ENCODE peak calls at places on chromosomes 12 and 14, in six cellular contexts. One of them, this sample, is unnamed.
A peak's percentile ranks its signal among the peaks of the same experiment; 100 is the strongest.

GRCh38 chr12:115964626-115965025 is 312.9 kb downstream of the MED13L start:
- DNase-seq in AG20443: no peak
- DNase-seq in AG04450: no peak
- DNase-seq in GM12878: no peak
- DNase-seq in HT1080: no peak
- DNase-seq in epithelial cell of prostate: no peak
- DNase-seq in this sample: no peak

GRCh38 chr14:67729072-67729561 is 27.4 kb downstream of the RDH12 start:
- DNase-seq in HT1080: no peak
- DNase-seq in AG04450: no peak
- DNase-seq in GM12878: no peak
- DNase-seq in epithelial cell of prostate: no peak
- DNase-seq in AG20443: no peak
- DNase-seq in this sample: peak; percentile 41

GRCh38 chr12:46832084-46832704 is 6.4 kb upstream of the SLC38A4 start:
- DNase-seq in GM12878: no peak
- DNase-seq in HT1080: no peak
- DNase-seq in epithelial cell of prostate: no peak
- DNase-seq in AG20443: no peak
- DNase-seq in AG04450: no peak
- DNase-seq in this sample: no peak

GRCh38 chr12:57604454-57605307 is at the start of gene DTX3:
- DNase-seq in AG20443: peak; percentile 69
- DNase-seq in epithelial cell of prostate: no peak
- DNase-seq in HT1080: no peak
- DNase-seq in AG04450: no peak
- DNase-seq in GM12878: no peak
- DNase-seq in this sample: no peak

GRCh38 chr14:69378274-69378673 is 19.8 kb downstream of the ERH start:
- DNase-seq in epithelial cell of prostate: no peak
- DNase-seq in AG20443: no peak
- DNase-seq in AG04450: no peak
- DNase-seq in GM12878: no peak
- DNase-seq in HT1080: no peak
- DNase-seq in this sample: no peak

GRCh38 chr12:15629108-15629507 is 160.1 kb downstream of the EPS8 start:
- DNase-seq in HT1080: peak; percentile 97
- DNase-seq in AG20443: peak; percentile 70
- DNase-seq in AG04450: peak; percentile 81
- DNase-seq in GM12878: peak; percentile 46
- DNase-seq in epithelial cell of prostate: peak; percentile 12
- DNase-seq in this sample: peak; percentile 67

GRCh38 chr14:54804720-54805060 is 97.9 kb downstream of the GCH1 start:
- DNase-seq in AG20443: no peak
- DNase-seq in epithelial cell of prostate: peak; percentile 10
- DNase-seq in GM12878: no peak
- DNase-seq in HT1080: no peak
- DNase-seq in AG04450: no peak
- DNase-seq in this sample: peak; percentile 71

GRCh38 chr14:49206832-49207231 is 379.3 kb downstream of the RPS29 start:
- DNase-seq in AG20443: no peak
- DNase-seq in GM12878: no peak
- DNase-seq in epithelial cell of prostate: no peak
- DNase-seq in HT1080: no peak
- DNase-seq in AG04450: no peak
- DNase-seq in this sample: no peak

GRCh38 chr12:104677441-104678089 is 220.8 kb downstream of the CHST11 start:
- DNase-seq in HT1080: no peak
- DNase-seq in epithelial cell of prostate: peak; percentile 29
- DNase-seq in AG04450: no peak
- DNase-seq in AG20443: no peak
- DNase-seq in GM12878: no peak
- DNase-seq in this sample: no peak

GRCh38 chr12:55728185-55728931 is 451 bp downstream of the CD63 start:
- DNase-seq in AG04450: no peak
- DNase-seq in GM12878: no peak
- DNase-seq in epithelial cell of prostate: no peak
- DNase-seq in AG20443: peak; percentile 66
- DNase-seq in HT1080: peak; percentile 55
- DNase-seq in this sample: no peak

GRCh38 chr12:53004582-53004981 is 1.7 kb upstream of the EIF4B start:
- DNase-seq in GM12878: no peak
- DNase-seq in epithelial cell of prostate: no peak
- DNase-seq in AG20443: no peak
- DNase-seq in AG04450: no peak
- DNase-seq in HT1080: no peak
- DNase-seq in this sample: peak; percentile 13

GRCh38 chr12:103848132-103848531 is 7.1 kb upstream of the NT5DC3 start:
- DNase-seq in AG20443: no peak
- DNase-seq in AG04450: no peak
- DNase-seq in HT1080: no peak
- DNase-seq in epithelial cell of prostate: no peak
- DNase-seq in GM12878: no peak
- DNase-seq in this sample: no peak

GRCh38 chr12:128810182-128811127 is 13.3 kb downstream of the SLC15A4 start:
- DNase-seq in AG04450: no peak
- DNase-seq in epithelial cell of prostate: no peak
- DNase-seq in AG20443: peak; percentile 69
- DNase-seq in HT1080: no peak
- DNase-seq in GM12878: peak; percentile 92
- DNase-seq in this sample: no peak

GRCh38 chr12:9634177-9634803 is 26.6 kb upstream of the KLRB1 start:
- DNase-seq in HT1080: peak; percentile 16
- DNase-seq in AG04450: no peak
- DNase-seq in AG20443: peak; percentile 35
- DNase-seq in epithelial cell of prostate: no peak
- DNase-seq in GM12878: no peak
- DNase-seq in this sample: no peak

GRCh38 chr12:132289356-132290202 is 39.8 kb downstream of the GALNT9 start:
- DNase-seq in HT1080: no peak
- DNase-seq in AG20443: no peak
- DNase-seq in epithelial cell of prostate: no peak
- DNase-seq in AG04450: no peak
- DNase-seq in GM12878: no peak
- DNase-seq in this sample: no peak

GRCh38 chr12:29563636-29564035 is 66.2 kb upstream of the OVCH1 start:
- DNase-seq in AG04450: no peak
- DNase-seq in AG20443: no peak
- DNase-seq in GM12878: no peak
- DNase-seq in epithelial cell of prostate: no peak
- DNase-seq in HT1080: no peak
- DNase-seq in this sample: no peak

GRCh38 chr14:91221270-91221669 is 23.2 kb downstream of the GPR68 start:
- DNase-seq in epithelial cell of prostate: no peak
- DNase-seq in HT1080: no peak
- DNase-seq in GM12878: no peak
- DNase-seq in AG04450: no peak
- DNase-seq in AG20443: no peak
- DNase-seq in this sample: no peak

GRCh38 chr12:104720346-104721064 is 237.6 kb downstream of the SLC41A2 start:
- DNase-seq in AG20443: peak; percentile 55
- DNase-seq in HT1080: no peak
- DNase-seq in epithelial cell of prostate: no peak
- DNase-seq in AG04450: peak; percentile 13
- DNase-seq in GM12878: no peak
- DNase-seq in this sample: no peak

GRCh38 chr14:20454359-20454644 is 310 bp downstream of the OSGEP start:
- DNase-seq in AG20443: no peak
- DNase-seq in GM12878: no peak
- DNase-seq in HT1080: no peak
- DNase-seq in epithelial cell of prostate: peak; percentile 66
- DNase-seq in AG04450: no peak
- DNase-seq in this sample: no peak

GRCh38 chr12:67531051-67531450 is 117.5 kb upstream of the DYRK2 start:
- DNase-seq in AG20443: peak; percentile 24
- DNase-seq in GM12878: no peak
- DNase-seq in HT1080: no peak
- DNase-seq in AG04450: no peak
- DNase-seq in epithelial cell of prostate: no peak
- DNase-seq in this sample: no peak

GRCh38 chr12:116642683-116643082 is 83.5 kb downstream of the MAP1LC3B2 start:
- DNase-seq in AG04450: no peak
- DNase-seq in HT1080: no peak
- DNase-seq in epithelial cell of prostate: no peak
- DNase-seq in GM12878: no peak
- DNase-seq in AG20443: no peak
- DNase-seq in this sample: no peak

GRCh38 chr14:101320386-101320785 is 240.9 kb upstream of the DIO3 start:
- DNase-seq in HT1080: no peak
- DNase-seq in GM12878: no peak
- DNase-seq in epithelial cell of prostate: no peak
- DNase-seq in AG04450: no peak
- DNase-seq in AG20443: no peak
- DNase-seq in this sample: no peak

GRCh38 chr12:9731393-9731792 is 1.5 kb downstream of the CLECL1 start:
- DNase-seq in AG20443: no peak
- DNase-seq in epithelial cell of prostate: no peak
- DNase-seq in HT1080: no peak
- DNase-seq in GM12878: no peak
- DNase-seq in AG04450: no peak
- DNase-seq in this sample: no peak

GRCh38 chr14:80213602-80214001 is 2.3 kb upstream of the DIO2 start:
- DNase-seq in AG20443: peak; percentile 79
- DNase-seq in epithelial cell of prostate: no peak
- DNase-seq in AG04450: no peak
- DNase-seq in HT1080: peak; percentile 60
- DNase-seq in GM12878: no peak
- DNase-seq in this sample: peak; percentile 26

GRCh38 chr12:94570161-94570560 is 80.2 kb downstream of the TMCC3 start:
- DNase-seq in GM12878: no peak
- DNase-seq in HT1080: peak; percentile 95
- DNase-seq in epithelial cell of prostate: no peak
- DNase-seq in AG04450: no peak
- DNase-seq in AG20443: no peak
- DNase-seq in this sample: peak; percentile 38

GRCh38 chr12:4031703-4032291 is 158.6 kb upstream of the PARP11 start:
- DNase-seq in epithelial cell of prostate: peak; percentile 64
- DNase-seq in GM12878: no peak
- DNase-seq in AG04450: no peak
- DNase-seq in AG20443: peak; percentile 21
- DNase-seq in HT1080: peak; percentile 8
- DNase-seq in this sample: peak; percentile 76

GRCh38 chr14:61451491-61451890 is 130.1 kb downstream of the PRKCH start:
- DNase-seq in GM12878: no peak
- DNase-seq in AG20443: no peak
- DNase-seq in epithelial cell of prostate: no peak
- DNase-seq in HT1080: no peak
- DNase-seq in AG04450: no peak
- DNase-seq in this sample: no peak

GRCh38 chr12:115597157-115597712 is 680.3 kb downstream of the MED13L start:
- DNase-seq in AG20443: peak; percentile 65
- DNase-seq in GM12878: no peak
- DNase-seq in epithelial cell of prostate: peak; percentile 57
- DNase-seq in AG04450: peak; percentile 7
- DNase-seq in HT1080: peak; percentile 90
- DNase-seq in this sample: peak; percentile 74

GRCh38 chr14:81435048-81435577 is 35.0 kb upstream of the STON2 start:
- DNase-seq in AG04450: no peak
- DNase-seq in HT1080: no peak
- DNase-seq in epithelial cell of prostate: no peak
- DNase-seq in GM12878: no peak
- DNase-seq in AG20443: no peak
- DNase-seq in this sample: no peak

GRCh38 chr14:64562432-64562831 is 12.7 kb downstream of the PPP1R36 start:
- DNase-seq in GM12878: no peak
- DNase-seq in AG20443: no peak
- DNase-seq in epithelial cell of prostate: peak; percentile 12
- DNase-seq in AG04450: no peak
- DNase-seq in HT1080: no peak
- DNase-seq in this sample: no peak

GRCh38 chr12:93773122-93773871 is 96.1 kb downstream of the CRADD start:
- DNase-seq in HT1080: peak; percentile 78
- DNase-seq in epithelial cell of prostate: no peak
- DNase-seq in AG20443: no peak
- DNase-seq in GM12878: no peak
- DNase-seq in AG04450: no peak
- DNase-seq in this sample: no peak

GRCh38 chr14:100211893-100212292 is 27.1 kb upstream of the YY1 start:
- DNase-seq in AG04450: no peak
- DNase-seq in epithelial cell of prostate: no peak
- DNase-seq in GM12878: no peak
- DNase-seq in HT1080: no peak
- DNase-seq in AG20443: no peak
- DNase-seq in this sample: no peak

GRCh38 chr14:93464271-93464670 is 33.5 kb downstream of the UNC79 start:
- DNase-seq in AG04450: no peak
- DNase-seq in GM12878: no peak
- DNase-seq in AG20443: no peak
- DNase-seq in epithelial cell of prostate: no peak
- DNase-seq in HT1080: no peak
- DNase-seq in this sample: no peak

GRCh38 chr14:34081576-34082136 is 130.8 kb upstream of the EGLN3 start:
- DNase-seq in AG04450: no peak
- DNase-seq in AG20443: no peak
- DNase-seq in HT1080: peak; percentile 37
- DNase-seq in GM12878: no peak
- DNase-seq in epithelial cell of prostate: no peak
- DNase-seq in this sample: peak; percentile 75

GRCh38 chr14:76901171-76902055 is 75.2 kb downstream of the LRRC74A start:
- DNase-seq in HT1080: no peak
- DNase-seq in AG04450: no peak
- DNase-seq in GM12878: no peak
- DNase-seq in AG20443: peak; percentile 42
- DNase-seq in epithelial cell of prostate: no peak
- DNase-seq in this sample: no peak

GRCh38 chr12:95738024-95738611 is 52.4 kb downstream of the NTN4 start:
- DNase-seq in GM12878: no peak
- DNase-seq in epithelial cell of prostate: no peak
- DNase-seq in HT1080: no peak
- DNase-seq in AG04450: no peak
- DNase-seq in AG20443: no peak
- DNase-seq in this sample: no peak

GRCh38 chr12:3641428-3641883 is 111.5 kb downstream of the CRACR2A start:
- DNase-seq in HT1080: peak; percentile 89
- DNase-seq in AG20443: peak; percentile 87
- DNase-seq in AG04450: no peak
- DNase-seq in GM12878: no peak
- DNase-seq in epithelial cell of prostate: no peak
- DNase-seq in this sample: peak; percentile 78

GRCh38 chr14:90513151-90514014 is 116.6 kb downstream of the CALM1 start:
- DNase-seq in GM12878: no peak
- DNase-seq in AG04450: no peak
- DNase-seq in HT1080: peak; percentile 56
- DNase-seq in epithelial cell of prostate: peak; percentile 51
- DNase-seq in AG20443: no peak
- DNase-seq in this sample: peak; percentile 46

GRCh38 chr12:79344855-79345840 is 345.6 kb downstream of the PAWR start:
- DNase-seq in epithelial cell of prostate: no peak
- DNase-seq in AG04450: no peak
- DNase-seq in AG20443: peak; percentile 30
- DNase-seq in GM12878: peak; percentile 2
- DNase-seq in HT1080: peak; percentile 44
- DNase-seq in this sample: peak; percentile 53

This sample was measured in foreskin keratinocyte.